ENCODE peak calls at places on chromosomes 6 and 20, in six cellular contexts. One of them, this sample, is unnamed.

GRCh38 chr20:62831854-62832211 is 15.0 kb downstream of the COL9A3 start:
- DNase-seq in GM12878: no peak
- DNase-seq in H1: no peak
- DNase-seq in HepG2: peak; percentile 65
- DNase-seq in HCT116: no peak
- DNase-seq in SK-N-SH: peak; percentile 17
- DNase-seq in this sample: no peak

GRCh38 chr20:37524859-37525708 is 2.6 kb downstream of the BLCAP start:
- DNase-seq in GM12878: no peak
- DNase-seq in H1: no peak
- DNase-seq in HepG2: no peak
- DNase-seq in HCT116: no peak
- DNase-seq in SK-N-SH: no peak
- DNase-seq in this sample: no peak

GRCh38 chr6:168417158-168417557 is 23.8 kb upstream of the SMOC2 start:
- DNase-seq in GM12878: no peak
- DNase-seq in H1: no peak
- DNase-seq in HepG2: peak; percentile 12
- DNase-seq in HCT116: no peak
- DNase-seq in SK-N-SH: no peak
- DNase-seq in this sample: peak; percentile 64

GRCh38 chr6:39365281-39366074 is 43.0 kb upstream of the KCNK16 start:
- DNase-seq in GM12878: no peak
- DNase-seq in H1: no peak
- DNase-seq in HepG2: no peak
- DNase-seq in HCT116: no peak
- DNase-seq in SK-N-SH: no peak
- DNase-seq in this sample: no peak

GRCh38 chr6:168390746-168391400 is 50.1 kb upstream of the SMOC2 start:
- DNase-seq in GM12878: no peak
- DNase-seq in H1: no peak
- DNase-seq in HepG2: no peak
- DNase-seq in HCT116: no peak
- DNase-seq in SK-N-SH: no peak
- DNase-seq in this sample: peak; percentile 37

GRCh38 chr6:38673397-38674165 is 29.4 kb downstream of the GLO1 start:
- DNase-seq in GM12878: peak; percentile 23
- DNase-seq in H1: no peak
- DNase-seq in HepG2: no peak
- DNase-seq in HCT116: no peak
- DNase-seq in SK-N-SH: no peak
- DNase-seq in this sample: no peak

GRCh38 chr6:124028117-124028516 is 224.5 kb downstream of the NKAIN2 start:
- DNase-seq in GM12878: no peak
- DNase-seq in H1: no peak
- DNase-seq in HepG2: no peak
- DNase-seq in HCT116: no peak
- DNase-seq in SK-N-SH: no peak
- DNase-seq in this sample: no peak

GRCh38 chr20:37231970-37232620 is 29.5 kb downstream of the GHRH start:
- DNase-seq in GM12878: no peak
- DNase-seq in H1: no peak
- DNase-seq in HepG2: no peak
- DNase-seq in HCT116: no peak
- DNase-seq in SK-N-SH: peak; percentile 57
- DNase-seq in this sample: no peak

GRCh38 chr6:7617954-7618764 is 28.2 kb downstream of the SNRNP48 start:
- DNase-seq in GM12878: peak; percentile 38
- DNase-seq in H1: no peak
- DNase-seq in HepG2: no peak
- DNase-seq in HCT116: no peak
- DNase-seq in SK-N-SH: no peak
- DNase-seq in this sample: peak; percentile 83

GRCh38 chr20:1720226-1720625 is 62.6 kb upstream of the SIRPG start:
- DNase-seq in GM12878: no peak
- DNase-seq in H1: no peak
- DNase-seq in HepG2: no peak
- DNase-seq in HCT116: no peak
- DNase-seq in SK-N-SH: no peak
- DNase-seq in this sample: no peak

GRCh38 chr6:36285187-36285612 is 15.3 kb downstream of the PNPLA1 start:
- DNase-seq in GM12878: no peak
- DNase-seq in H1: peak; percentile 19
- DNase-seq in HepG2: no peak
- DNase-seq in HCT116: no peak
- DNase-seq in SK-N-SH: peak; percentile 94
- DNase-seq in this sample: no peak

GRCh38 chr6:63652980-63653379 is 17.4 kb downstream of the PHF3 start:
- DNase-seq in GM12878: no peak
- DNase-seq in H1: no peak
- DNase-seq in HepG2: no peak
- DNase-seq in HCT116: no peak
- DNase-seq in SK-N-SH: no peak
- DNase-seq in this sample: no peak

GRCh38 chr6:144285798-144286502 is 815 bp downstream of the UTRN start:
- DNase-seq in GM12878: no peak
- DNase-seq in H1: no peak
- DNase-seq in HepG2: peak; percentile 24
- DNase-seq in HCT116: no peak
- DNase-seq in SK-N-SH: peak; percentile 32
- DNase-seq in this sample: no peak

GRCh38 chr20:61127311-61128044 is 124.6 kb upstream of the CDH4 start:
- DNase-seq in GM12878: no peak
- DNase-seq in H1: no peak
- DNase-seq in HepG2: no peak
- DNase-seq in HCT116: no peak
- DNase-seq in SK-N-SH: no peak
- DNase-seq in this sample: no peak

GRCh38 chr6:11282245-11282644 is 49.8 kb upstream of the NEDD9 start:
- DNase-seq in GM12878: no peak
- DNase-seq in H1: no peak
- DNase-seq in HepG2: peak; percentile 63
- DNase-seq in HCT116: no peak
- DNase-seq in SK-N-SH: no peak
- DNase-seq in this sample: no peak

GRCh38 chr6:24358219-24358821 is 461 bp upstream of the DCDC2 start:
- DNase-seq in GM12878: no peak
- DNase-seq in H1: no peak
- DNase-seq in HepG2: no peak
- DNase-seq in HCT116: no peak
- DNase-seq in SK-N-SH: no peak
- DNase-seq in this sample: no peak

GRCh38 chr20:50523552-50524167 is 13.5 kb downstream of the PTPN1 start:
- DNase-seq in GM12878: no peak
- DNase-seq in H1: no peak
- DNase-seq in HepG2: no peak
- DNase-seq in HCT116: no peak
- DNase-seq in SK-N-SH: no peak
- DNase-seq in this sample: no peak

GRCh38 chr6:109349419-109349987 is 32.8 kb downstream of the CD164 start:
- DNase-seq in GM12878: no peak
- DNase-seq in H1: no peak
- DNase-seq in HepG2: peak; percentile 23
- DNase-seq in HCT116: no peak
- DNase-seq in SK-N-SH: peak; percentile 43
- DNase-seq in this sample: peak; percentile 76

GRCh38 chr6:135170849-135171248 is 10.3 kb upstream of the MYB start:
- DNase-seq in GM12878: no peak
- DNase-seq in H1: no peak
- DNase-seq in HepG2: no peak
- DNase-seq in HCT116: no peak
- DNase-seq in SK-N-SH: no peak
- DNase-seq in this sample: no peak

GRCh38 chr6:72941751-72942150 is 283.5 kb downstream of the KHDC1L start:
- DNase-seq in GM12878: no peak
- DNase-seq in H1: no peak
- DNase-seq in HepG2: no peak
- DNase-seq in HCT116: no peak
- DNase-seq in SK-N-SH: no peak
- DNase-seq in this sample: no peak

GRCh38 chr6:5898102-5898501 is 108.6 kb downstream of the NRN1 start:
- DNase-seq in GM12878: no peak
- DNase-seq in H1: no peak
- DNase-seq in HepG2: no peak
- DNase-seq in HCT116: no peak
- DNase-seq in SK-N-SH: no peak
- DNase-seq in this sample: no peak

GRCh38 chr6:6796818-6797217 is 208.3 kb downstream of the LY86 start:
- DNase-seq in GM12878: no peak
- DNase-seq in H1: no peak
- DNase-seq in HepG2: no peak
- DNase-seq in HCT116: no peak
- DNase-seq in SK-N-SH: no peak
- DNase-seq in this sample: no peak

GRCh38 chr6:2019051-2019450 is 226.4 kb downstream of the GMDS start:
- DNase-seq in GM12878: no peak
- DNase-seq in H1: no peak
- DNase-seq in HepG2: no peak
- DNase-seq in HCT116: no peak
- DNase-seq in SK-N-SH: no peak
- DNase-seq in this sample: no peak

GRCh38 chr6:6007311-6008113 is 787 bp upstream of the NRN1 start:
- DNase-seq in GM12878: no peak
- DNase-seq in H1: no peak
- DNase-seq in HepG2: no peak
- DNase-seq in HCT116: no peak
- DNase-seq in SK-N-SH: peak; percentile 68
- DNase-seq in this sample: no peak

GRCh38 chr6:53573299-53573698 is 28.4 kb upstream of the GCLC start:
- DNase-seq in GM12878: no peak
- DNase-seq in H1: no peak
- DNase-seq in HepG2: no peak
- DNase-seq in HCT116: no peak
- DNase-seq in SK-N-SH: peak; percentile 20
- DNase-seq in this sample: no peak

GRCh38 chr6:12595161-12595792 is 121.3 kb upstream of the PHACTR1 start:
- DNase-seq in GM12878: no peak
- DNase-seq in H1: no peak
- DNase-seq in HepG2: no peak
- DNase-seq in HCT116: no peak
- DNase-seq in SK-N-SH: no peak
- DNase-seq in this sample: no peak

GRCh38 chr6:13535306-13535705 is 39.1 kb upstream of the SIRT5 start:
- DNase-seq in GM12878: no peak
- DNase-seq in H1: no peak
- DNase-seq in HepG2: no peak
- DNase-seq in HCT116: no peak
- DNase-seq in SK-N-SH: no peak
- DNase-seq in this sample: no peak

GRCh38 chr20:46117704-46118467 is at the start of gene CD40:
- DNase-seq in GM12878: peak; percentile 76
- DNase-seq in H1: peak; percentile 51
- DNase-seq in HepG2: peak; percentile 71
- DNase-seq in HCT116: peak; percentile 68
- DNase-seq in SK-N-SH: peak; percentile 66
- DNase-seq in this sample: peak; percentile 45

GRCh38 chr20:59453634-59454241 is 150.6 kb upstream of the PHACTR3 start:
- DNase-seq in GM12878: no peak
- DNase-seq in H1: no peak
- DNase-seq in HepG2: no peak
- DNase-seq in HCT116: no peak
- DNase-seq in SK-N-SH: no peak
- DNase-seq in this sample: no peak
- TF ChIP-seq JUND in GM12878: no peak
- TF ChIP-seq JUND in H1: no peak
- TF ChIP-seq JUND in HepG2: no peak
- TF ChIP-seq JUND in HCT116: no peak
- TF ChIP-seq JUND in SK-N-SH: no peak
- TF ChIP-seq JUND in this sample: no peak

GRCh38 chr20:47674145-47674544 is 111.1 kb downstream of the SULF2 start:
- DNase-seq in GM12878: no peak
- DNase-seq in H1: no peak
- DNase-seq in HepG2: no peak
- DNase-seq in HCT116: no peak
- DNase-seq in SK-N-SH: no peak
- DNase-seq in this sample: no peak
- TF ChIP-seq JUND in GM12878: no peak
- TF ChIP-seq JUND in H1: no peak
- TF ChIP-seq JUND in HepG2: no peak
- TF ChIP-seq JUND in HCT116: no peak
- TF ChIP-seq JUND in SK-N-SH: no peak
- TF ChIP-seq JUND in this sample: no peak

GRCh38 chr6:165956874-165957273 is 210.8 kb downstream of the TBXT start:
- DNase-seq in GM12878: no peak
- DNase-seq in H1: no peak
- DNase-seq in HepG2: no peak
- DNase-seq in HCT116: no peak
- DNase-seq in SK-N-SH: no peak
- DNase-seq in this sample: no peak

GRCh38 chr6:165950316-165950715 is 217.3 kb downstream of the TBXT start:
- DNase-seq in GM12878: no peak
- DNase-seq in H1: no peak
- DNase-seq in HepG2: no peak
- DNase-seq in HCT116: no peak
- DNase-seq in SK-N-SH: no peak
- DNase-seq in this sample: no peak

DNA sequence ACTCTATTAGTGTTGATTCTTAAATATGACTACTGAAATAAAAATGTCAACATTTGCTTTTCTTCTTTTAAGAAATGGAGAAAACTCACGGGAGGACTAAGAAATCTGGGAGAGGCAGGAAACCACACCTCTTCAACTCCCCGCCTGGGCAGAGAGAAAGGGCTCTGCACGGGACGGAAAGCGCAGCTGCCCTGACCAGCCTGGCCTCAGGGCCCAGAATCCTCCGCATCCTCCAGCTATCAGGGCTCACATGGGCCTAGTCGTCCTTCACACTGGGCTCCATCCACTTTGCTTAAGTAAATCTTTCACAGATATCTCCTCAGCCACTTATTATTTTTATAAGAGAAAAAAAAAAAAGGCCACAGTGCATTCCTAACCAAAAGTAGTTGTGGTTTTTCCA is 215.1 kb downstream of the TBXT start:
- DNase-seq in GM12878: no peak
- DNase-seq in H1: no peak
- DNase-seq in HepG2: no peak
- DNase-seq in HCT116: no peak
- DNase-seq in SK-N-SH: no peak
- DNase-seq in this sample: no peak
- TF ChIP-seq JUND in GM12878: no peak
- TF ChIP-seq JUND in H1: no peak
- TF ChIP-seq JUND in HepG2: no peak
- TF ChIP-seq JUND in HCT116: no peak
- TF ChIP-seq JUND in SK-N-SH: no peak
- TF ChIP-seq JUND in this sample: no peak

GRCh38 chr6:125910518-125910917 is 46.1 kb upstream of the HINT3 start:
- DNase-seq in GM12878: peak; percentile 68
- DNase-seq in H1: no peak
- DNase-seq in HepG2: no peak
- DNase-seq in HCT116: no peak
- DNase-seq in SK-N-SH: no peak
- DNase-seq in this sample: no peak

GRCh38 chr6:125899726-125900182 is 56.8 kb upstream of the HINT3 start:
- DNase-seq in GM12878: no peak
- DNase-seq in H1: no peak
- DNase-seq in HepG2: peak; percentile 86
- DNase-seq in HCT116: no peak
- DNase-seq in SK-N-SH: no peak
- DNase-seq in this sample: no peak

GRCh38 chr6:125906158-125906998 is 50.2 kb upstream of the HINT3 start:
- DNase-seq in GM12878: no peak
- DNase-seq in H1: no peak
- DNase-seq in HepG2: peak; percentile 58
- DNase-seq in HCT116: peak; percentile 23
- DNase-seq in SK-N-SH: peak; percentile 29
- DNase-seq in this sample: peak; percentile 37

GRCh38 chr6:125904871-125905270 is 51.7 kb upstream of the HINT3 start:
- DNase-seq in GM12878: peak; percentile 50
- DNase-seq in H1: no peak
- DNase-seq in HepG2: no peak
- DNase-seq in HCT116: no peak
- DNase-seq in SK-N-SH: no peak
- DNase-seq in this sample: no peak
- TF ChIP-seq JUND in GM12878: no peak
- TF ChIP-seq JUND in H1: no peak
- TF ChIP-seq JUND in HepG2: no peak
- TF ChIP-seq JUND in HCT116: no peak
- TF ChIP-seq JUND in SK-N-SH: no peak
- TF ChIP-seq JUND in this sample: no peak

This sample was measured in T47D.